ENCODE peak calls at places on chromosomes 16 and 17, in nine cellular contexts. One of them, this sample, is unnamed. For H3K4me1 and H3K9me3, the result is how much of the 10 kb centered on the place peaks cover.

GRCh38 chr17:45102856-45103255 is 29.5 kb downstream of the PLCD3 start:
- DNase-seq in keratinocyte: no peak
- DNase-seq in NT2/D1: no peak
- DNase-seq in A549: no peak
- DNase-seq in thoracic aorta: no peak
- DNase-seq in adrenal gland: no peak
- DNase-seq in Panc1: no peak
- DNase-seq in stomach: no peak
- DNase-seq in cardiac muscle cell: no peak
- DNase-seq in this sample: no peak

GRCh38 chr17:43398724-43399595 is at the start of gene ARL4D:
- DNase-seq in NT2/D1: peak
- DNase-seq in cardiac muscle cell: peak
- DNase-seq in Panc1: no peak
- DNase-seq in stomach: peak
- DNase-seq in A549: peak
- DNase-seq in thoracic aorta: peak
- DNase-seq in keratinocyte: no peak
- DNase-seq in adrenal gland: peak
- DNase-seq in this sample: peak

GRCh38 chr16:64440421-64440831 is 681.4 kb downstream of the CDH11 start:
- DNase-seq in cardiac muscle cell: peak
- DNase-seq in thoracic aorta: no peak
- DNase-seq in A549: no peak
- DNase-seq in adrenal gland: peak
- DNase-seq in NT2/D1: no peak
- DNase-seq in Panc1: peak
- DNase-seq in keratinocyte: no peak
- DNase-seq in stomach: no peak
- DNase-seq in this sample: no peak

GRCh38 chr16:29820730-29821662 is 734 bp downstream of the MVP start:
- DNase-seq in adrenal gland: peak
- DNase-seq in cardiac muscle cell: no peak
- DNase-seq in keratinocyte: no peak
- DNase-seq in Panc1: no peak
- DNase-seq in stomach: peak
- DNase-seq in thoracic aorta: no peak
- DNase-seq in NT2/D1: no peak
- DNase-seq in A549: peak
- DNase-seq in this sample: peak

GRCh38 chr17:77734371-77735050 is 224.0 kb upstream of the TNRC6C start:
- DNase-seq in NT2/D1: no peak
- DNase-seq in stomach: peak
- DNase-seq in A549: peak
- DNase-seq in thoracic aorta: peak
- DNase-seq in keratinocyte: no peak
- DNase-seq in cardiac muscle cell: peak
- DNase-seq in Panc1: no peak
- DNase-seq in adrenal gland: peak
- DNase-seq in this sample: no peak

GRCh38 chr17:69714659-69715058 is 300.2 kb downstream of the MAP2K6 start:
- DNase-seq in stomach: no peak
- DNase-seq in NT2/D1: no peak
- DNase-seq in adrenal gland: no peak
- DNase-seq in cardiac muscle cell: no peak
- DNase-seq in keratinocyte: no peak
- DNase-seq in A549: no peak
- DNase-seq in thoracic aorta: no peak
- DNase-seq in Panc1: no peak
- DNase-seq in this sample: no peak

GRCh38 chr16:466651-467050 is 41.2 kb downstream of the RAB11FIP3 start:
- DNase-seq in A549: no peak
- DNase-seq in stomach: no peak
- DNase-seq in NT2/D1: no peak
- DNase-seq in keratinocyte: no peak
- DNase-seq in Panc1: no peak
- DNase-seq in cardiac muscle cell: no peak
- DNase-seq in adrenal gland: no peak
- DNase-seq in thoracic aorta: no peak
- DNase-seq in this sample: no peak

GRCh38 chr17:61284174-61284573 is 115.5 kb upstream of the TBX2 start:
- DNase-seq in A549: no peak
- DNase-seq in NT2/D1: no peak
- DNase-seq in adrenal gland: no peak
- DNase-seq in Panc1: no peak
- DNase-seq in thoracic aorta: no peak
- DNase-seq in keratinocyte: no peak
- DNase-seq in cardiac muscle cell: peak
- DNase-seq in stomach: no peak
- DNase-seq in this sample: no peak

GRCh38 chr16:15701975-15702970 is 52.2 kb downstream of the NDE1 start:
- DNase-seq in A549: no peak
- DNase-seq in Panc1: no peak
- DNase-seq in NT2/D1: no peak
- DNase-seq in stomach: no peak
- DNase-seq in adrenal gland: no peak
- DNase-seq in thoracic aorta: no peak
- DNase-seq in keratinocyte: no peak
- DNase-seq in cardiac muscle cell: peak
- DNase-seq in this sample: no peak

GRCh38 chr17:41769346-41769862 is 17.1 kb downstream of the JUP start:
- DNase-seq in A549: no peak
- DNase-seq in cardiac muscle cell: no peak
- DNase-seq in NT2/D1: no peak
- DNase-seq in thoracic aorta: no peak
- DNase-seq in stomach: no peak
- DNase-seq in keratinocyte: no peak
- DNase-seq in adrenal gland: no peak
- DNase-seq in Panc1: no peak
- DNase-seq in this sample: no peak

GRCh38 chr16:1466968-1467521 is 7.8 kb downstream of the CLCN7 start:
- DNase-seq in keratinocyte: no peak
- DNase-seq in A549: no peak
- DNase-seq in NT2/D1: no peak
- DNase-seq in cardiac muscle cell: no peak
- DNase-seq in stomach: no peak
- DNase-seq in thoracic aorta: no peak
- DNase-seq in Panc1: no peak
- DNase-seq in adrenal gland: peak
- DNase-seq in this sample: no peak

GRCh38 chr17:50146927-50147640 is 3.4 kb downstream of the PPP1R9B start:
- DNase-seq in cardiac muscle cell: no peak
- DNase-seq in A549: no peak
- DNase-seq in NT2/D1: no peak
- DNase-seq in thoracic aorta: no peak
- DNase-seq in adrenal gland: no peak
- DNase-seq in Panc1: no peak
- DNase-seq in stomach: no peak
- DNase-seq in keratinocyte: no peak
- DNase-seq in this sample: no peak

GRCh38 chr16:3444032-3444388 is 530 bp downstream of the NAA60 start:
- DNase-seq in Panc1: no peak
- DNase-seq in A549: no peak
- DNase-seq in stomach: peak
- DNase-seq in thoracic aorta: no peak
- DNase-seq in keratinocyte: no peak
- DNase-seq in cardiac muscle cell: peak
- DNase-seq in NT2/D1: peak
- DNase-seq in adrenal gland: peak
- DNase-seq in this sample: peak

GRCh38 chr16:60064026-60064425 is 1329.9 kb upstream of the GOT2 start:
- DNase-seq in A549: no peak
- DNase-seq in keratinocyte: no peak
- DNase-seq in thoracic aorta: no peak
- DNase-seq in stomach: no peak
- DNase-seq in adrenal gland: no peak
- DNase-seq in Panc1: no peak
- DNase-seq in cardiac muscle cell: no peak
- DNase-seq in NT2/D1: no peak
- DNase-seq in this sample: no peak

GRCh38 chr16:89407282-89407924 is 83.0 kb downstream of the ANKRD11 start:
- DNase-seq in thoracic aorta: no peak
- DNase-seq in stomach: no peak
- DNase-seq in NT2/D1: no peak
- DNase-seq in cardiac muscle cell: no peak
- DNase-seq in adrenal gland: no peak
- DNase-seq in A549: no peak
- DNase-seq in keratinocyte: no peak
- DNase-seq in Panc1: no peak
- DNase-seq in this sample: no peak

GRCh38 chr17:80422276-80422675 is 7.3 kb downstream of the ENDOV start:
- DNase-seq in stomach: no peak
- DNase-seq in NT2/D1: no peak
- DNase-seq in thoracic aorta: no peak
- DNase-seq in keratinocyte: no peak
- DNase-seq in Panc1: no peak
- DNase-seq in A549: no peak
- DNase-seq in cardiac muscle cell: no peak
- DNase-seq in adrenal gland: no peak
- DNase-seq in this sample: no peak

GRCh38 chr17:1070411-1070810 is 73.5 kb downstream of the TIMM22 start:
- DNase-seq in thoracic aorta: no peak
- DNase-seq in adrenal gland: no peak
- DNase-seq in Panc1: no peak
- DNase-seq in NT2/D1: no peak
- DNase-seq in cardiac muscle cell: no peak
- DNase-seq in keratinocyte: no peak
- DNase-seq in stomach: no peak
- DNase-seq in A549: no peak
- DNase-seq in this sample: no peak

GRCh38 chr17:66557886-66558285 is 255.5 kb downstream of the PRKCA start:
- DNase-seq in A549: no peak
- DNase-seq in Panc1: no peak
- DNase-seq in adrenal gland: no peak
- DNase-seq in stomach: no peak
- DNase-seq in keratinocyte: no peak
- DNase-seq in cardiac muscle cell: no peak
- DNase-seq in NT2/D1: no peak
- DNase-seq in thoracic aorta: no peak
- DNase-seq in this sample: no peak
- H3K4me1 ChIP-seq in A549: under half
- H3K4me1 ChIP-seq in Panc1: under half
- H3K4me1 ChIP-seq in adrenal gland: under half
- H3K4me1 ChIP-seq in stomach: under half
- H3K4me1 ChIP-seq in keratinocyte: under half
- H3K4me1 ChIP-seq in cardiac muscle cell: under half
- H3K4me1 ChIP-seq in NT2/D1: under half
- H3K4me1 ChIP-seq in thoracic aorta: under half
- H3K4me1 ChIP-seq in this sample: under half

DNA sequence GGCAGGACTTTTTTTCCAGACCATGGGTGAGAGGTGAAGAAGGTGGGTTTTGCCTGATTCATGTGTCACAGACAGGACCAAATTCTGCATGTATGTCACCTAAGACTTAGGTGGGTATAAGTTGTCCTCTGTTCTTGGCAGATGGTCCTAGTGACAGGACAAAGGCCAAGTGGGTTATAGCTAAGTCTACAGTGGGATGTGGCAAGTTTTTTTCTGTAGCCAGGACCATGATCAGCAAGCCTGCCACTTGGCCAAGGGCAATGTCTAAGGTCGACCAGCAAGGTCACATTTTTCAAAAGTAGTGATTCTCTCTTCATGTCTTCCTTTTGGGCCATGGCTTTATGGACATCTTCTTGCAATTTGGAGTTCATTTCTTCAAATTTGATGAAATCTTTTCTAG is 20.2 kb downstream of the ZNF267 start:
- DNase-seq in keratinocyte: no peak
- DNase-seq in NT2/D1: no peak
- DNase-seq in Panc1: no peak
- DNase-seq in stomach: no peak
- DNase-seq in adrenal gland: no peak
- DNase-seq in thoracic aorta: no peak
- DNase-seq in cardiac muscle cell: no peak
- DNase-seq in A549: no peak
- DNase-seq in this sample: no peak
- H3K9me3 ChIP-seq in keratinocyte: under half
- H3K9me3 ChIP-seq in NT2/D1: half or more
- H3K9me3 ChIP-seq in Panc1: half or more
- H3K9me3 ChIP-seq in stomach: half or more
- H3K9me3 ChIP-seq in adrenal gland: under half
- H3K9me3 ChIP-seq in thoracic aorta: under half
- H3K9me3 ChIP-seq in cardiac muscle cell: under half
- H3K9me3 ChIP-seq in A549: half or more
- H3K9me3 ChIP-seq in this sample: under half

GRCh38 chr17:82100502-82101298 is 2.7 kb upstream of the FASN start:
- DNase-seq in NT2/D1: no peak
- DNase-seq in cardiac muscle cell: no peak
- DNase-seq in stomach: no peak
- DNase-seq in Panc1: no peak
- DNase-seq in thoracic aorta: no peak
- DNase-seq in A549: no peak
- DNase-seq in adrenal gland: no peak
- DNase-seq in keratinocyte: no peak
- DNase-seq in this sample: no peak
- H3K4me1 ChIP-seq in NT2/D1: half or more
- H3K4me1 ChIP-seq in cardiac muscle cell: under half
- H3K4me1 ChIP-seq in stomach: half or more
- H3K4me1 ChIP-seq in Panc1: half or more
- H3K4me1 ChIP-seq in thoracic aorta: under half
- H3K4me1 ChIP-seq in A549: half or more
- H3K4me1 ChIP-seq in adrenal gland: under half
- H3K4me1 ChIP-seq in keratinocyte: under half
- H3K4me1 ChIP-seq in this sample: under half

DNA sequence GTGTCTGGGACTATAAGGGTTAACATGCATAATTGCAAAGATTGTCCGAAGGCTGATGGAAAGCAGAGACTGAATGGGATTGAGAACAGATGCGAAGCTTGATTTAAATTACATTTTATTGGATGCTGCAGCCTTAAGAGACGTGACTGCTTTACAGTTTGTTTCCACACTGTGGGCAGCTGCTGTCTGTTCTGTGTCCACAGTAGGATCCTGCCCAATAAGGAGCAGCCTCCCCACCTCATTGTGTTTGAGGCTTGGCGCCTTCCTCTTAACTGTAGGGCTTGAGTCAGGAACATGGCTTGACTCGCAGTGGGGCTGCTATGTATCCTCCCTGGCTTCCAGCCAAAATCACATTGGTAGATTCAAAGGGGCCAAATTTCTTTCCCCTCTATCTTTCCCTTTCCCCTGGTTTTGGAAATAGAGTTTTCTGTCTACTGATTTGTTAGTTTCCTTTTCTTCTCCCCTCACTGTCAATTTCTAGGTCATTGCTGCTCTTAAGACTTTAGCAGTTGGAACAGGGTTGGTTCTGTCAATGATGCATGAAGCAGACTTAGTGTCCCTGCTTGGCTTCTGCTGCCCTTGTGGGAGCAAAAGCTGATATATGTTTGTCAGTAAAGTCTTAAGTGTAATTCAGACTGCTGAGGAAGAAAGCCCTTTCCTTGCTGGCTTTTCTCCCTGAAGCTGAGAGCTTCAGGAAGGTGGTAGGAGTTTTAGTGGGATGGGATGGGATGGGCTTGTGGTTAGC is 5.1 kb upstream of the RARA start:
- DNase-seq in cardiac muscle cell: peak
- DNase-seq in stomach: no peak
- DNase-seq in NT2/D1: no peak
- DNase-seq in Panc1: no peak
- DNase-seq in adrenal gland: no peak
- DNase-seq in A549: no peak
- DNase-seq in thoracic aorta: no peak
- DNase-seq in keratinocyte: no peak
- DNase-seq in this sample: no peak
- H3K9me3 ChIP-seq in cardiac muscle cell: under half
- H3K9me3 ChIP-seq in stomach: under half
- H3K9me3 ChIP-seq in NT2/D1: under half
- H3K9me3 ChIP-seq in Panc1: under half
- H3K9me3 ChIP-seq in adrenal gland: under half
- H3K9me3 ChIP-seq in A549: under half
- H3K9me3 ChIP-seq in thoracic aorta: under half
- H3K9me3 ChIP-seq in keratinocyte: under half
- H3K9me3 ChIP-seq in this sample: under half